ENCODE peak calls at places on chromosomes 4 and X, in eight cellular contexts. B, G, R, K, W, F, M and A are unnamed samples. For H3K9me3, the result is how much of the 10 kb centered on the place peaks cover.

GRCh38 chr4:5203925-5204324 is 152.6 kb downstream of the STK32B start:
- DNase-seq in B (no peak), G (no peak), R (no peak), K (no peak), W (no peak), F (no peak), M (no peak), A (no peak)

GRCh38 chr4:175166020-175166419 is 247.9 kb downstream of the ADAM29 start:
- DNase-seq in B (no peak), G (no peak), R (no peak), K (no peak), W (no peak), F (no peak), M (no peak), A (no peak)

GRCh38 chrX:15033909-15034308 is 160.7 kb downstream of the MOSPD2 start:
- DNase-seq in B (no peak), G (no peak), R (no peak), K (no peak), W (no peak), F (no peak), M (no peak), A (no peak)

GRCh38 chr4:175542787-175543186 is 269.3 kb downstream of the GPM6A start:
- DNase-seq in B (no peak), G (peak), R (no peak), K (no peak), W (no peak), F (no peak), M (no peak), A (no peak)

GRCh38 chr4:2290974-2291704 is 29.2 kb upstream of the MXD4 start:
- DNase-seq in B (peak), G (no peak), R (no peak), K (peak), W (peak), F (no peak), M (no peak), A (no peak)

GRCh38 chr4:40573593-40574311 is 55.9 kb downstream of the RBM47 start:
- DNase-seq in B (no peak), G (no peak), R (no peak), K (no peak), W (no peak), F (peak), M (peak), A (no peak)

GRCh38 chr4:37471971-37472370 is 214.2 kb downstream of the RELL1 start:
- DNase-seq in B (no peak), G (no peak), R (no peak), K (no peak), W (peak), F (no peak), M (no peak), A (no peak)

GRCh38 chr4:6470502-6471302 is 1.7 kb downstream of the PPP2R2C start:
- DNase-seq in B (no peak), G (peak), R (no peak), K (no peak), W (peak), F (peak), M (no peak), A (peak)

GRCh38 chrX:152074163-152074562 is 64.2 kb downstream of the MAGEA10 start:
- DNase-seq in B (no peak), G (no peak), R (no peak), K (no peak), W (no peak), F (no peak), M (no peak), A (no peak)

GRCh38 chr4:104418313-104418712 is 76.4 kb downstream of the CXXC4 start:
- DNase-seq in B (no peak), G (no peak), R (no peak), K (no peak), W (no peak), F (no peak), M (no peak), A (no peak)

GRCh38 chr4:149371021-149371420 is 444.6 kb downstream of the IQCM start:
- DNase-seq in B (no peak), G (peak), R (peak), K (no peak), W (no peak), F (peak), M (peak), A (no peak)

GRCh38 chr4:171880136-171880535 is 66.9 kb downstream of the GALNTL6 start:
- DNase-seq in B (no peak), G (no peak), R (no peak), K (no peak), W (no peak), F (peak), M (no peak), A (no peak)

GRCh38 chr4:174157106-174157607 is 126.3 kb downstream of the FBXO8 start:
- DNase-seq in B (no peak), G (no peak), R (no peak), K (no peak), W (no peak), F (peak), M (no peak), A (no peak)

GRCh38 chr4:139208404-139208945 is 31.5 kb upstream of the ELF2 start:
- DNase-seq in B (no peak), G (no peak), R (no peak), K (peak), W (no peak), F (peak), M (peak), A (no peak)

GRCh38 chr4:152992027-152992426 is 55.9 kb downstream of the FHDC1 start:
- DNase-seq in B (no peak), G (no peak), R (no peak), K (no peak), W (no peak), F (no peak), M (no peak), A (no peak)

GRCh38 chr4:113756005-113756410 is 5.5 kb downstream of the CAMK2D start:
- DNase-seq in B (no peak), G (no peak), R (no peak), K (no peak), W (no peak), F (peak), M (no peak), A (no peak)

GRCh38 chr4:88628746-88629145 is 36.5 kb downstream of the HERC3 start:
- DNase-seq in B (no peak), G (peak), R (no peak), K (no peak), W (no peak), F (no peak), M (no peak), A (no peak)

GRCh38 chr4:148893095-148893494 is 450.9 kb upstream of the NR3C2 start:
- DNase-seq in B (no peak), G (no peak), R (no peak), K (no peak), W (no peak), F (no peak), M (no peak), A (no peak)

GRCh38 chrX:11097920-11098319 is 13.2 kb upstream of the HCCS start:
- DNase-seq in B (no peak), G (no peak), R (no peak), K (no peak), W (no peak), F (no peak), M (no peak), A (no peak)

GRCh38 chr4:36281384-36282106 is at the start of gene DTHD1:
- DNase-seq in B (no peak), G (no peak), R (no peak), K (no peak), W (no peak), F (no peak), M (no peak), A (no peak)

GRCh38 chr4:2761035-2761923 is 5.1 kb upstream of the TNIP2 start:
- DNase-seq in B (no peak), G (no peak), R (no peak), K (no peak), W (peak), F (peak), M (no peak), A (no peak)

GRCh38 chr4:101355767-101356702 is 8.7 kb upstream of the PPP3CA start:
- DNase-seq in B (no peak), G (peak), R (no peak), K (no peak), W (no peak), F (peak), M (no peak), A (no peak)

GRCh38 chrX:24398766-24399165 is 38.3 kb downstream of the SUPT20HL1 start:
- DNase-seq in B (no peak), G (no peak), R (no peak), K (no peak), W (no peak), F (no peak), M (no peak), A (no peak)

GRCh38 chr4:111011458-111011857 is 388.6 kb upstream of the PITX2 start:
- DNase-seq in B (no peak), G (no peak), R (no peak), K (no peak), W (no peak), F (no peak), M (no peak), A (no peak)

GRCh38 chrX:119617511-119618164 is 11.4 kb upstream of the NKRF start:
- DNase-seq in B (no peak), G (no peak), R (no peak), K (no peak), W (no peak), F (no peak), M (no peak), A (no peak)

GRCh38 chr4:189525304-189525703 is 415.4 kb upstream of the FRG1 start:
- DNase-seq in B (no peak), G (no peak), R (no peak), K (no peak), W (no peak), F (no peak), M (no peak), A (no peak)
- H3K9me3 ChIP-seq in B (under half), G (under half), R (under half), K (under half), W (under half), F (under half), M (under half), A (half or more)

GRCh38 chrX:63361494-63361893 is 10.4 kb upstream of the SPIN4 start:
- DNase-seq in B (no peak), G (no peak), R (no peak), K (no peak), W (no peak), F (no peak), M (no peak), A (no peak)

DNA sequence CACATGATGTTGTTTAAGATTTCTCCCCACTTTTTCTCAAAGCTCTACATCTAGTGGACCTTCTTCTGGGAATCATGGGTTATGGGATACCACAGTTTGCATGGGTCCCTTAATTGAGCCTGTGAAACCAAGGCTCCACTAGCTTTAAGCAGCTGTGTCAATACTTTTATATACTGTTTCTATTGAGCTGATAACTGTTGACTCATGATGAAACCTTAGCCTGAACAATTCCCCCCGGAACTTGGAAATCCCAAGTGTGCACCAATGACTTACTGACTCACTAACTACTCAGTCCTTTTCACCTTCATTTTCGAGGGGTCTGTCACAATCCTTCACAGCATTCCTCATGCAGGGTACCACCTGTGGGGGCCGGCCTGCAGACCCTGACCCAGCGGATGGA is 12.7 kb upstream of the SPIN4 start:
- DNase-seq in B (no peak), G (no peak), R (no peak), K (no peak), W (no peak), F (no peak), M (no peak), A (no peak)
- H3K9me3 ChIP-seq in B (under half), G (under half), R (under half), K (under half), W (under half), F (under half), M (under half), A (under half)

GRCh38 chrX:2418000-2418399 is 82.8 kb downstream of the DHRSX start:
- DNase-seq in B (no peak), G (no peak), R (no peak), K (no peak), W (no peak), F (no peak), M (no peak), A (no peak)

GRCh38 chrX:2412131-2412530 is 88.6 kb downstream of the DHRSX start:
- DNase-seq in B (no peak), G (no peak), R (no peak), K (no peak), W (no peak), F (no peak), M (no peak), A (no peak)

GRCh38 chrX:2417205-2417604 is 83.6 kb downstream of the DHRSX start:
- DNase-seq in B (no peak), G (no peak), R (no peak), K (no peak), W (no peak), F (no peak), M (no peak), A (no peak)

GRCh38 chrX:2413969-2414368 is 86.8 kb downstream of the DHRSX start:
- DNase-seq in B (no peak), G (no peak), R (no peak), K (no peak), W (no peak), F (no peak), M (no peak), A (no peak)

GRCh38 chrX:2414384-2414783 is 86.4 kb downstream of the DHRSX start:
- DNase-seq in B (no peak), G (no peak), R (no peak), K (no peak), W (no peak), F (no peak), M (no peak), A (no peak)
- H3K9me3 ChIP-seq in B (under half), G (under half), R (under half), K (under half), W (under half), F (under half), M (under half), A (under half)

GRCh38 chr4:22052076-22052475 is 103.5 kb upstream of the KCNIP4 start:
- DNase-seq in B (no peak), G (no peak), R (no peak), K (no peak), W (no peak), F (no peak), M (no peak), A (no peak)

GRCh38 chr4:22055954-22056353 is 107.4 kb upstream of the KCNIP4 start:
- DNase-seq in B (no peak), G (no peak), R (no peak), K (no peak), W (no peak), F (no peak), M (no peak), A (no peak)
- H3K9me3 ChIP-seq in B (under half), G (under half), R (under half), K (under half), W (under half), F (under half), M (under half), A (under half)

GRCh38 chr4:33911951-33912350 is 2332.4 kb downstream of the ARAP2 start:
- DNase-seq in B (no peak), G (no peak), R (no peak), K (no peak), W (no peak), F (no peak), M (no peak), A (no peak)
- H3K9me3 ChIP-seq in B (under half), G (under half), R (under half), K (under half), W (under half), F (under half), M (under half), A (under half)

GRCh38 chrX:73647632-73648322 is 84.8 kb downstream of the CHIC1 start:
- DNase-seq in B (no peak), G (no peak), R (no peak), K (no peak), W (no peak), F (no peak), M (no peak), A (no peak)

DNA sequence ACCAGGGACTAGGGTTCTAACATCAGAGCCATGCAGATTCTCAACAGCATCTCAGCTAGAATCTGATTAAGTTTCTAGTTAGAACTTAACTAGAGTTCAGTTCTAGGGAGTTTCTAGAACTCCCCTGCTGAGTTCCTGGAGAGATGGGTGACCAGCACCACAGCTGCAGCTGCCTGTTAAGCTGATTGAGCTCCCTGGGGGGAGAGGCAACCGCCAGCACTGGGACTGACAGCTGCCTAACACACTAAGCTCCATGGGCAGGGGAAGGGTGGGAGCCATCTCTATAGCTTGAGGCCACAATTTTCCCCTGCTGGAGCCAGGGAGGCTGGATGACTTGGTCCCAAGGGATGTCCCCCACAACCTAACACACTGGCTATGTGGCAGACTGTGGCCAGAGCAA is 84.2 kb downstream of the CHIC1 start:
- DNase-seq in B (no peak), G (no peak), R (no peak), K (no peak), W (no peak), F (no peak), M (no peak), A (no peak)
- H3K9me3 ChIP-seq in B (under half), G (under half), R (under half), K (under half), W (under half), F (under half), M (under half), A (under half)

GRCh38 chrX:155068165-155068564 is 2.8 kb downstream of the CMC4 start:
- DNase-seq in B (no peak), G (peak), R (no peak), K (no peak), W (no peak), F (peak), M (no peak), A (no peak)
- H3K9me3 ChIP-seq in B (under half), G (under half), R (under half), K (under half), W (under half), F (under half), M (under half), A (under half)

GRCh38 chrX:1140236-1140681 is 72.2 kb downstream of the CRLF2 start:
- DNase-seq in B (no peak), G (no peak), R (no peak), K (no peak), W (no peak), F (no peak), M (no peak), A (no peak)
- H3K9me3 ChIP-seq in B (under half), G (under half), R (under half), K (under half), W (under half), F (under half), M (under half), A (under half)

GRCh38 chr4:87270825-87271224 is 50.4 kb upstream of the KLHL8 start:
- DNase-seq in B (no peak), G (no peak), R (no peak), K (no peak), W (peak), F (no peak), M (no peak), A (no peak)
- H3K9me3 ChIP-seq in B (under half), G (under half), R (under half), K (under half), W (under half), F (under half), M (under half), A (under half)

DNA sequence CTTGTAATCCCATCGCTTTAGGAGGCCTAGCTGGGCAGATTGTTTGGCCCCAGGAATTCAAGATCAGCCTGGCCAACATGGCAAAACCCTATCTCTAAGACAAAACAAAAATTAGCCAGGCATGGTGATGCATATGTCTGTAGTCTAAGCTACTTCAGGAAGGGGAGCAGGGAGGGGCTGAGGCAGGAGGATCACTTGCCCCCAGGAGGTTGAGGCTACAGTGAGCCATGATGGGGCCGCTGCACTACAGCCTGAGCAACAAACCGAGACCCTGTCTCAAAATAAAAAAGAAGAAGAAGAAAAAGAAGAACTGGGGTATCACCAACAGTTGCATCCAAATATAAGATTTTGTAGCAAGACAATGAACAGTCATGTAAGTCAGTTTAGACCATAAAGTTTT is 47.3 kb upstream of the NFKB1 start:
- DNase-seq in B (no peak), G (no peak), R (no peak), K (no peak), W (no peak), F (no peak), M (no peak), A (no peak)
- H3K9me3 ChIP-seq in B (under half), G (under half), R (under half), K (under half), W (under half), F (under half), M (under half), A (under half)